ENCODE peak calls at places on chromosomes 13 and 19, in eight cellular contexts. I, N, P, L, O, J, Q and E are unnamed samples.

GRCh38 chr19:30670562-30671513 is 298.7 kb downstream of the ZNF536 start:
- DNase-seq in I (no peak), N (no peak), P (no peak), L (no peak), O (no peak), J (no peak), Q (no peak), E (no peak)

GRCh38 chr13:29743229-29743786 is 107.1 kb downstream of the UBL3 start:
- DNase-seq in I (no peak), N (no peak), P (no peak), L (no peak), O (peak; percentile 12), J (no peak), Q (peak; percentile 61), E (no peak)

GRCh38 chr13:97223711-97224461 is 1.8 kb downstream of the MBNL2 start:
- DNase-seq in I (peak; percentile 22), N (peak; percentile 64), P (no peak), L (peak; percentile 96), O (peak; percentile 33), J (no peak), Q (no peak), E (no peak)

GRCh38 chr19:43934055-43934984 is 762 bp downstream of the ZNF45 start:
- DNase-seq in I (no peak), N (no peak), P (no peak), L (peak; percentile 11), O (no peak), J (no peak), Q (no peak), E (no peak)

GRCh38 chr19:4374451-4375163 is 25.7 kb downstream of the SH3GL1 start:
- DNase-seq in I (no peak), N (peak; percentile 65), P (no peak), L (peak; percentile 76), O (no peak), J (no peak), Q (peak; percentile 90), E (no peak)

GRCh38 chr19:6480843-6481415 is 658 bp downstream of the DENND1C start:
- DNase-seq in I (no peak), N (no peak), P (peak; percentile 52), L (no peak), O (no peak), J (no peak), Q (no peak), E (no peak)

GRCh38 chr13:41782086-41782485 is 178.8 kb downstream of the VWA8 start:
- DNase-seq in I (no peak), N (no peak), P (no peak), L (no peak), O (no peak), J (no peak), Q (no peak), E (no peak)

GRCh38 chr19:46840157-46840942 is 10.3 kb downstream of the AP2S1 start:
- DNase-seq in I (peak; percentile 43), N (peak; percentile 66), P (peak; percentile 31), L (peak; percentile 54), O (peak; percentile 61), J (peak; percentile 19), Q (no peak), E (no peak)